ENCODE peak calls at places on chromosomes 7 and 10, in four cellular contexts. Q, S, Y and F are unnamed samples.

GRCh38 chr7:72492446-72492845 is 80.3 kb upstream of the CALN1 start:
- DNase-seq in Q (no peak), S (no peak), Y (no peak), F (no peak)

GRCh38 chr10:110447886-110448285 is 49.8 kb upstream of the DUSP5 start:
- DNase-seq in Q (no peak), S (no peak), Y (no peak), F (no peak)

GRCh38 chr10:116761883-116762282 is 19.5 kb upstream of the HSPA12A start:
- DNase-seq in Q (no peak), S (no peak), Y (no peak), F (no peak)

GRCh38 chr7:118575393-118575948 is 351.0 kb downstream of the ANKRD7 start:
- DNase-seq in Q (no peak), S (no peak), Y (no peak), F (no peak)

GRCh38 chr10:1715821-1716220 is 21.5 kb downstream of the ADARB2 start:
- DNase-seq in Q (peak), S (no peak), Y (peak), F (peak)

GRCh38 chr10:7471720-7472367 is 61.0 kb upstream of the SFMBT2 start:
- DNase-seq in Q (no peak), S (no peak), Y (peak), F (no peak)

GRCh38 chr10:24440817-24441790 is 232.2 kb downstream of the KIAA1217 start:
- DNase-seq in Q (no peak), S (no peak), Y (no peak), F (no peak)

GRCh38 chr7:49776994-49777393 is 3.6 kb downstream of the VWC2 start:
- DNase-seq in Q (peak), S (peak), Y (no peak), F (peak)

GRCh38 chr10:35643976-35644799 is 2.1 kb upstream of the FZD8 start:
- DNase-seq in Q (no peak), S (no peak), Y (no peak), F (peak)

GRCh38 chr7:36949711-36950600 is 225.7 kb upstream of the AOAH start:
- DNase-seq in Q (no peak), S (peak), Y (no peak), F (no peak)

GRCh38 chr10:113897693-113898618 is 43.5 kb downstream of the NHLRC2 start:
- DNase-seq in Q (peak), S (no peak), Y (no peak), F (no peak)

GRCh38 chr10:132630666-132631347 is 93.2 kb downstream of the INPP5A start:
- DNase-seq in Q (no peak), S (no peak), Y (no peak), F (peak)

GRCh38 chr7:151351967-151352366 is 10.4 kb downstream of the NUB1 start:
- DNase-seq in Q (no peak), S (no peak), Y (no peak), F (no peak)

GRCh38 chr7:100825215-100825671 is 2.1 kb downstream of the EPHB4 start:
- DNase-seq in Q (peak), S (no peak), Y (no peak), F (no peak)

GRCh38 chr7:7642081-7642480 is 1.5 kb downstream of the UMAD1 start:
- DNase-seq in Q (peak), S (no peak), Y (no peak), F (no peak)

GRCh38 chr7:155310425-155311114 is 12.9 kb downstream of the INSIG1 start:
- DNase-seq in Q (peak), S (no peak), Y (no peak), F (no peak)

GRCh38 chr7:147524726-147525245 is 1065.8 kb upstream of the C7orf33 start:
- DNase-seq in Q (no peak), S (no peak), Y (no peak), F (no peak)

GRCh38 chr10:78296794-78297193 is 263.1 kb downstream of the RPS24 start:
- DNase-seq in Q (no peak), S (no peak), Y (no peak), F (no peak)

GRCh38 chr7:32890010-32890552 is 1.5 kb downstream of the KBTBD2 start:
- DNase-seq in Q (peak), S (peak), Y (no peak), F (no peak)

GRCh38 chr7:138468244-138469123 is 8.4 kb downstream of the TRIM24 start:
- DNase-seq in Q (no peak), S (no peak), Y (no peak), F (no peak)

GRCh38 chr7:142770720-142771352 is at the start of gene PRSS2:
- DNase-seq in Q (no peak), S (no peak), Y (peak), F (no peak)

GRCh38 chr10:62934258-62934657 is 118.1 kb upstream of the EGR2 start:
- DNase-seq in Q (no peak), S (no peak), Y (no peak), F (no peak)

GRCh38 chr10:72039377-72039776 is 49.0 kb downstream of the SPOCK2 start:
- DNase-seq in Q (peak), S (no peak), Y (no peak), F (no peak)

GRCh38 chr10:97685395-97685958 is 1.6 kb downstream of the AVPI1 start:
- DNase-seq in Q (peak), S (peak), Y (no peak), F (peak)

GRCh38 chr10:97686962-97687784 is at the start of gene AVPI1:
- DNase-seq in Q (peak), S (peak), Y (peak), F (peak)

GRCh38 chr10:97684866-97685394 is 2.1 kb downstream of the AVPI1 start:
- DNase-seq in Q (no peak), S (peak), Y (no peak), F (no peak)

GRCh38 chr10:97687785-97688781 is 1.0 kb upstream of the AVPI1 start:
- DNase-seq in Q (peak), S (peak), Y (no peak), F (no peak)

GRCh38 chr10:97686301-97686961 is 610 bp downstream of the AVPI1 start:
- DNase-seq in Q (peak), S (no peak), Y (no peak), F (no peak)
- TF ChIP-seq TCF7 in Q (no peak), S (no peak), Y (no peak), F (no peak)

DNA sequence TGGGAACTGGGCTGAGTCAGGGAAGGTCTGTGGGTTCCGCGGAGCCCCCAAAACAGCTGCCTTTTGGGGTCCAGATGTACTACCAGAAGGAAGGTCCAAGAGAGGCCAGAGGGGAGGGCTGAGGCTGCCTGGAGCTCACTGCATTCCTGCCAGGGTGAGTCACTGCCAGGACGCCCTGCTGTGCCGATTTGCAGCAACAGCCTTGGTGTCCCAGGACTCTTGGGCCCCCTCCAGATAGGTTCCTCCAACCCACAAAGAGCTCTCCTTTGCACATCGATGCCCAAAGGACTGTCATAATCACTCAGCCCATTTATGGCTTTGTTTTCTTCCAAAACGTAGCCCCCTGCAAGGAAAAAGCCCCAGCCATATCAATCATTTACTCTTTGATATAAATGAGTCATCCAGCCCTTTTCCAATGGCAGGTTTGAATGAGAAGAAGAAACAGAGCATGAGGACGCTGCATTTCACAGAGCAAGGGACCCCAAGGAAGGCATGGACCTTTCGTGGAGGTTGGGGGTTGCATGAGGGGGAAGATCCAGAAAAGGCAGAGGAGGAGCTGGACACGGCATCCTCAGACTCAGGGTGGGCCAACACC is 32.2 kb upstream of the COL13A1 start:
- DNase-seq in Q (no peak), S (no peak), Y (no peak), F (peak)
- TF ChIP-seq TCF7 in Q (no peak), S (no peak), Y (no peak), F (no peak)

GRCh38 chr7:99005776-99006175 is 127.4 kb downstream of the TRRAP start:
- DNase-seq in Q (no peak), S (no peak), Y (no peak), F (no peak)
- TF ChIP-seq TCF7 in Q (no peak), S (no peak), Y (no peak), F (no peak)

DNA sequence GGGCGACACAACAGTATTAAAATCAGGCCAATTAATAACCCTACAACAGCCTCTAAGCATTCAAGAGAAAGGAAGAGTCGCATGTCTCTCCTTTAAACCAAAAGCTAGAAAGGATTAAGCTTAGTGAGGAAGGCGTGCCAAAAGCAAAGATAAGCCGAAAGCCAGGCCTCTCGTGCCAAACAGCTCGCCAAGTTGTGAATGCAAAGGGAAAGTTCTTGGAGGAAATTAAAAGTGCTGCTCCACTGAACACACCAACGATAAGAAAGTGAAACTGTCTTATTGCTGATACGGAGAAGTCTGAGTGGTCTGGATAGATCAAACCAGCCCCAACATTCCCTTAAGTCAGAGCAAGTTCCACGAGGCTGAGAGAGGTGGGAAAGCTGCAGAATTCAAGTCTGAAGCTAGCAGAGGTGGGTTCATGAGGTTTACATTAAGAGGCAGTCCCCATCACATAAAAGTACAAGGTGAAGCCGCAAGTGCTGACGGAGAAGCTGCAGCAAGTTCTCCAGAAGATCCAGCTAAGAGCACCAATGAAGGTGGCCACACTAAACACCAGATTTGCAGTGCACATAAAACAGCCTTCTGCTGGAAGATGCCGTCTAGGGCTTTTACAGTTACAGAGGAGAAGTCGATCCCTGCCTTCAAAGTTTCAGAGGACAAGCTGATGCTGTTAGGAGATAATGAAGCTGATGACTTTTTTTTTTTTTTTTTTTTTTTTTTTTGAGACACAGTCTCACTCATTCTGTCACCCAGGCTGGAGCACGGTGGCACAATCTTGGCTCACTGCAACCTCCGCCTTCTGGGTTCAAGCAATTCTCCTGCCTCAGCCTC is 194.7 kb downstream of the MAD1L1 start:
- DNase-seq in Q (peak), S (no peak), Y (peak), F (no peak)
- TF ChIP-seq TCF7 in Q (no peak), S (no peak), Y (no peak), F (no peak)

GRCh38 chr7:48114115-48114514 is 25.1 kb downstream of the UPP1 start:
- DNase-seq in Q (no peak), S (no peak), Y (no peak), F (no peak)

GRCh38 chr7:48113270-48113669 is 24.2 kb downstream of the UPP1 start:
- DNase-seq in Q (no peak), S (no peak), Y (no peak), F (no peak)

GRCh38 chr7:48110868-48111267 is 21.8 kb downstream of the UPP1 start:
- DNase-seq in Q (no peak), S (no peak), Y (no peak), F (no peak)

GRCh38 chr7:48111596-48111995 is 22.5 kb downstream of the UPP1 start:
- DNase-seq in Q (no peak), S (no peak), Y (no peak), F (no peak)

GRCh38 chr7:48112431-48113165 is 23.5 kb downstream of the UPP1 start:
- DNase-seq in Q (no peak), S (no peak), Y (no peak), F (no peak)
- TF ChIP-seq TCF7 in Q (no peak), S (no peak), Y (no peak), F (no peak)